ENCODE peak calls at places on chromosomes 6 and 20, in ten cellular contexts. J is tibial artery, V is RWPE1, U is OCI-LY7, D is adrenal gland, K is epithelial cell of proximal tubule, O is GM12864, N is PC-9, Z is HFFc6, W is bronchial epithelial cell. E is an unnamed sample.
A peak's percentile ranks its signal among the peaks of the same experiment; 100 is the strongest.

GRCh38 chr6:162612613-162613012 is 115.0 kb downstream of the PRKN start:
- DNase-seq in J (no peak), V (no peak), U (no peak), D (no peak), K (no peak), O (no peak), N (no peak), Z (no peak), W (no peak), E (no peak)

GRCh38 chr20:19975436-19975799 is 41.7 kb upstream of the NAA20 start:
- DNase-seq in J (no peak), V (peak; percentile 51), U (no peak), D (peak; percentile 39), K (no peak), O (no peak), N (no peak), Z (no peak), W (no peak), E (no peak)

GRCh38 chr20:60037120-60037499 is 78.9 kb downstream of the CDH26 start:
- DNase-seq in J (no peak), V (no peak), U (no peak), D (no peak), K (no peak), O (no peak), N (no peak), Z (peak; percentile 35), W (peak; percentile 21), E (no peak)

GRCh38 chr20:2300002-2300401 is 4.2 kb downstream of the TGM3 start:
- DNase-seq in J (no peak), V (no peak), U (no peak), D (no peak), K (no peak), O (no peak), N (no peak), Z (no peak), W (no peak), E (no peak)

GRCh38 chr6:157066781-157067491 is 256.4 kb downstream of the TMEM242 start:
- DNase-seq in J (no peak), V (no peak), U (no peak), D (no peak), K (no peak), O (no peak), N (no peak), Z (no peak), W (no peak), E (no peak)

GRCh38 chr20:11993886-11994466 is 76.3 kb downstream of the BTBD3 start:
- DNase-seq in J (no peak), V (no peak), U (peak; percentile 2), D (no peak), K (no peak), O (no peak), N (no peak), Z (no peak), W (no peak), E (no peak)

GRCh38 chr6:117169781-117170281 is 95.5 kb upstream of the VGLL2 start:
- DNase-seq in J (no peak), V (no peak), U (no peak), D (no peak), K (no peak), O (no peak), N (no peak), Z (no peak), W (peak; percentile 47), E (no peak)

GRCh38 chr6:138682722-138683521 is 90.6 kb upstream of the CCDC28A start:
- DNase-seq in J (no peak), V (peak; percentile 93), U (no peak), D (no peak), K (no peak), O (no peak), N (peak; percentile 65), Z (peak; percentile 38), W (peak; percentile 95), E (no peak)

GRCh38 chr20:63699466-63700198 is 3.2 kb downstream of the TNFRSF6B start:
- DNase-seq in J (no peak), V (no peak), U (no peak), D (no peak), K (no peak), O (no peak), N (no peak), Z (no peak), W (no peak), E (no peak)

GRCh38 chr6:75201901-75202672 is 3.8 kb downstream of the COL12A1 start:
- DNase-seq in J (peak; percentile 54), V (no peak), U (no peak), D (no peak), K (no peak), O (no peak), N (no peak), Z (no peak), W (no peak), E (peak; percentile 15)

GRCh38 chr6:48826884-48827701 is 636.0 kb downstream of the MMUT start:
- DNase-seq in J (peak; percentile 32), V (peak; percentile 89), U (no peak), D (peak; percentile 8), K (peak; percentile 85), O (no peak), N (peak; percentile 89), Z (peak; percentile 99), W (peak; percentile 99), E (no peak)

DNA sequence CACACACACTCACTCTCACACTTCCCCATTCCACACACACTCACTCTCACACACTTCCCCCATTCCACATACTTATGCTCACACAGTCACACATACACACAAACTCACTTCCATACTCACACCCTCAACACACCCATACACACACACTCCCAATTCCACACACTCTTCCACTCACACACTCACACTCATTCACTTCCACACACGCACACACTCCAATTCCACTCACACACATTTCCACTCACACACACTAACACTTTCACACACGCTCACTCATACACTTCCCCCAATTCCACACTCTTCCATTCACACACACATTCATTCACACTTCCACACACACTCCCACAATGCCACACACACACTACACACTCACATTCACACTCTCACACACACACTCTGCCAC is 8.0 kb upstream of the OSBPL2 start:
- DNase-seq in J (no peak), V (no peak), U (no peak), D (no peak), K (no peak), O (no peak), N (no peak), Z (no peak), W (no peak), E (no peak)
- TF ChIP-seq CTCF in J (no peak), V (no peak), U (no peak), D (no peak), K (no peak), O (no peak), N (no peak), Z (no peak), W (no peak), E (no peak)

GRCh38 chr6:21357262-21357661 is 236.3 kb upstream of the SOX4 start:
- DNase-seq in J (no peak), V (no peak), U (no peak), D (no peak), K (no peak), O (no peak), N (no peak), Z (no peak), W (no peak), E (no peak)

GRCh38 chr6:21354805-21355238 is 238.7 kb upstream of the SOX4 start:
- DNase-seq in J (no peak), V (no peak), U (no peak), D (no peak), K (peak; percentile 41), O (no peak), N (no peak), Z (no peak), W (no peak), E (peak; percentile 17)

GRCh38 chr6:21359926-21360325 is 233.6 kb upstream of the SOX4 start:
- DNase-seq in J (no peak), V (no peak), U (no peak), D (no peak), K (no peak), O (no peak), N (no peak), Z (no peak), W (no peak), E (no peak)

GRCh38 chr6:21355638-21356037 is 237.9 kb upstream of the SOX4 start:
- DNase-seq in J (no peak), V (no peak), U (no peak), D (no peak), K (no peak), O (no peak), N (no peak), Z (no peak), W (no peak), E (no peak)

GRCh38 chr6:21360353-21360752 is 233.2 kb upstream of the SOX4 start:
- DNase-seq in J (no peak), V (no peak), U (no peak), D (no peak), K (no peak), O (no peak), N (peak; percentile 18), Z (no peak), W (peak; percentile 39), E (peak; percentile 14)
- TF ChIP-seq CTCF in J (no peak), V (no peak), U (no peak), D (no peak), K (no peak), O (peak; percentile 42), N (no peak), Z (no peak), W (no peak), E (no peak)

GRCh38 chr6:160163912-160164311 is 42.3 kb downstream of the SLC22A1 start:
- DNase-seq in J (no peak), V (no peak), U (no peak), D (no peak), K (no peak), O (no peak), N (no peak), Z (no peak), W (no peak), E (no peak)

GRCh38 chr6:160172704-160173103 is 51.1 kb downstream of the SLC22A1 start:
- DNase-seq in J (no peak), V (no peak), U (no peak), D (no peak), K (no peak), O (no peak), N (no peak), Z (no peak), W (no peak), E (no peak)

GRCh38 chr6:160170018-160170680 is 48.5 kb downstream of the SLC22A1 start:
- DNase-seq in J (no peak), V (no peak), U (no peak), D (no peak), K (no peak), O (no peak), N (no peak), Z (no peak), W (no peak), E (no peak)

GRCh38 chr6:160163425-160163824 is 41.8 kb downstream of the SLC22A1 start:
- DNase-seq in J (no peak), V (no peak), U (no peak), D (no peak), K (no peak), O (no peak), N (no peak), Z (no peak), W (no peak), E (no peak)

GRCh38 chr6:160167547-160168391 is 46.2 kb downstream of the SLC22A1 start:
- DNase-seq in J (no peak), V (no peak), U (no peak), D (peak; percentile 26), K (peak; percentile 35), O (no peak), N (no peak), Z (no peak), W (peak; percentile 6), E (no peak)
- TF ChIP-seq CTCF in J (no peak), V (no peak), U (no peak), D (peak; percentile 15), K (no peak), O (no peak), N (no peak), Z (no peak), W (no peak), E (no peak)

GRCh38 chr6:89638320-89639195 is at the start of gene LYRM2:
- DNase-seq in J (peak; percentile 93), V (peak; percentile 94), U (peak; percentile 93), D (peak; percentile 96), K (peak; percentile 50), O (peak; percentile 68), N (peak; percentile 93), Z (peak; percentile 93), W (peak; percentile 79), E (peak; percentile 91)
- TF ChIP-seq CTCF in J (peak; percentile 30), V (no peak), U (no peak), D (peak; percentile 33), K (peak; percentile 12), O (no peak), N (no peak), Z (no peak), W (peak; percentile 1), E (no peak)

E was measured in GM20000.